ENCODE peak calls at places on chromosomes 4 and X, in eight cellular contexts. N is foreskin keratinocyte; K is amniotic epithelial cell; W is glomerular endothelial cell; X is activated CD4-positive, alpha-beta T cell treated with anti-CD3 and anti-CD28 coated beads, Interleukin-2, amount 50 U/mL, for 1 hour; O is stimulated activated naive CD8-positive, alpha-beta T cell treated with anti-CD3 and anti-CD28 coated beads, Interleukin-15, Interleukin-2, amounts not matched to agents 100 U/mL and 50 U/mL, for 24 hours; T is cardiac muscle cell; F is cardiac fibroblast. C is an unnamed sample.

GRCh38 chr4:166913926-166914325 is 320.4 kb downstream of the SPOCK3 start:
- DNase-seq in N (no peak), K (no peak), W (no peak), X (no peak), O (no peak), T (no peak), F (no peak), C (no peak)

GRCh38 chrX:106698693-106699092 is 27.8 kb upstream of the RNF128 start:
- DNase-seq in N (no peak), K (peak), W (no peak), X (no peak), O (no peak), T (no peak), F (peak), C (no peak)

GRCh38 chrX:16711219-16712115 is 1.0 kb downstream of the CTPS2 start:
- DNase-seq in N (no peak), K (no peak), W (no peak), X (no peak), O (peak), T (peak), F (no peak), C (peak)

GRCh38 chrX:17654116-17654515 is 83.2 kb upstream of the SCML1 start:
- DNase-seq in N (no peak), K (no peak), W (no peak), X (peak), O (peak), T (no peak), F (no peak), C (no peak)

GRCh38 chr4:165124488-165124887 is 11.8 kb upstream of the TMEM192 start:
- DNase-seq in N (no peak), K (no peak), W (no peak), X (no peak), O (no peak), T (no peak), F (no peak), C (no peak)

GRCh38 chrX:44872319-44872816 is 620 bp upstream of the KDM6A start:
- DNase-seq in N (no peak), K (peak), W (no peak), X (peak), O (peak), T (no peak), F (peak), C (peak)

GRCh38 chrX:40734956-40735317 is 405 bp downstream of the MED14 start:
- DNase-seq in N (no peak), K (peak), W (no peak), X (peak), O (peak), T (no peak), F (no peak), C (no peak)

GRCh38 chr4:17057035-17057434 is 158.6 kb upstream of the LDB2 start:
- DNase-seq in N (no peak), K (no peak), W (no peak), X (no peak), O (no peak), T (no peak), F (no peak), C (no peak)

GRCh38 chr4:6869944-6870343 is 39.7 kb upstream of the TBC1D14 start:
- DNase-seq in N (peak), K (no peak), W (no peak), X (no peak), O (no peak), T (no peak), F (no peak), C (no peak)

GRCh38 chr4:176123710-176124407 is 58.2 kb downstream of the WDR17 start:
- DNase-seq in N (no peak), K (peak), W (peak), X (no peak), O (no peak), T (peak), F (peak), C (no peak)

GRCh38 chr4:37415845-37416369 is 171.4 kb downstream of the NWD2 start:
- DNase-seq in N (no peak), K (no peak), W (no peak), X (no peak), O (no peak), T (no peak), F (no peak), C (no peak)

GRCh38 chr4:154582723-154583122 is 7.8 kb downstream of the FGA start:
- DNase-seq in N (no peak), K (no peak), W (no peak), X (no peak), O (no peak), T (no peak), F (no peak), C (no peak)

GRCh38 chr4:85147481-85148076 is 181.1 kb upstream of the WDFY3 start:
- DNase-seq in N (no peak), K (peak), W (peak), X (no peak), O (no peak), T (peak), F (peak), C (peak)

GRCh38 chrX:10045327-10046000 is 78.3 kb downstream of the CLDN34 start:
- DNase-seq in N (no peak), K (no peak), W (no peak), X (no peak), O (no peak), T (no peak), F (no peak), C (no peak)

GRCh38 chr4:26372525-26373172 is 51.8 kb downstream of the RBPJ start:
- DNase-seq in N (peak), K (peak), W (peak), X (peak), O (peak), T (peak), F (peak), C (no peak)

GRCh38 chrX:123962006-123962485 is 540 bp downstream of the STAG2 start:
- DNase-seq in N (no peak), K (peak), W (no peak), X (no peak), O (no peak), T (no peak), F (no peak), C (no peak)

GRCh38 chr4:159190646-159191045 is 87.8 kb downstream of the RAPGEF2 start:
- DNase-seq in N (no peak), K (no peak), W (no peak), X (no peak), O (no peak), T (no peak), F (no peak), C (no peak)

GRCh38 chr4:88738714-88739366 is 41.2 kb upstream of the NAP1L5 start:
- DNase-seq in N (no peak), K (no peak), W (no peak), X (no peak), O (no peak), T (no peak), F (no peak), C (no peak)

GRCh38 chr4:181971411-181971810 is 271.8 kb upstream of the TENM3 start:
- DNase-seq in N (peak), K (peak), W (no peak), X (no peak), O (no peak), T (no peak), F (no peak), C (no peak)

GRCh38 chr4:26083987-26084386 is 170.0 kb downstream of the SMIM20 start:
- DNase-seq in N (peak), K (peak), W (no peak), X (no peak), O (no peak), T (peak), F (peak), C (no peak)

GRCh38 chr4:153161599-153161971 is 42.7 kb upstream of the TRIM2 start:
- DNase-seq in N (no peak), K (no peak), W (no peak), X (no peak), O (no peak), T (no peak), F (no peak), C (no peak)

GRCh38 chr4:4507923-4508322 is 33.9 kb downstream of the STX18 start:
- DNase-seq in N (no peak), K (no peak), W (no peak), X (no peak), O (no peak), T (no peak), F (peak), C (no peak)

GRCh38 chrX:112874140-112874539 is 33.5 kb upstream of the AMOT start:
- DNase-seq in N (no peak), K (no peak), W (no peak), X (no peak), O (no peak), T (no peak), F (peak), C (peak)

C was measured in hippocampal formation.